ENCODE peak calls at places on chromosomes 7 and 10, in seven cellular contexts. One of them, this sample, is unnamed.
A peak's percentile ranks its signal among the peaks of the same experiment; 100 is the strongest.

GRCh38 chr10:62790019-62790555 is 14.4 kb upstream of the ADO start:
- DNase-seq in skeletal muscle cell: no peak
- DNase-seq in HT1080: no peak
- DNase-seq in GF-D8: no peak
- DNase-seq in OCI-M1: no peak
- DNase-seq in HCT116: no peak
- DNase-seq in GM23248: no peak
- DNase-seq in this sample: no peak

GRCh38 chr7:232571-233455 is 40.4 kb downstream of the FAM20C start:
- DNase-seq in skeletal muscle cell: no peak
- DNase-seq in HT1080: no peak
- DNase-seq in GF-D8: no peak
- DNase-seq in OCI-M1: no peak
- DNase-seq in HCT116: no peak
- DNase-seq in GM23248: peak; percentile 93
- DNase-seq in this sample: no peak

GRCh38 chr10:113329121-113329596 is 223.7 kb upstream of the HABP2 start:
- DNase-seq in skeletal muscle cell: peak; percentile 70
- DNase-seq in HT1080: peak; percentile 38
- DNase-seq in GF-D8: no peak
- DNase-seq in OCI-M1: no peak
- DNase-seq in HCT116: no peak
- DNase-seq in GM23248: peak; percentile 96
- DNase-seq in this sample: no peak

GRCh38 chr7:158904599-158904998 is 48.2 kb downstream of the DYNC2I1 start:
- DNase-seq in skeletal muscle cell: no peak
- DNase-seq in HT1080: no peak
- DNase-seq in GF-D8: no peak
- DNase-seq in OCI-M1: no peak
- DNase-seq in HCT116: no peak
- DNase-seq in GM23248: no peak
- DNase-seq in this sample: no peak

GRCh38 chr7:20777377-20778062 is 9.2 kb downstream of the SP8 start:
- DNase-seq in skeletal muscle cell: no peak
- DNase-seq in HT1080: no peak
- DNase-seq in GF-D8: no peak
- DNase-seq in OCI-M1: no peak
- DNase-seq in HCT116: no peak
- DNase-seq in GM23248: no peak
- DNase-seq in this sample: no peak

GRCh38 chr10:67697646-67698245 is 1.8 kb upstream of the CTNNA3 start:
- DNase-seq in skeletal muscle cell: peak; percentile 27
- DNase-seq in HT1080: peak; percentile 25
- DNase-seq in GF-D8: peak; percentile 21
- DNase-seq in OCI-M1: peak; percentile 77
- DNase-seq in HCT116: peak; percentile 41
- DNase-seq in GM23248: peak; percentile 66
- DNase-seq in this sample: peak; percentile 60

GRCh38 chr7:98869374-98870070 is at the start of gene TMEM130:
- DNase-seq in skeletal muscle cell: no peak
- DNase-seq in HT1080: no peak
- DNase-seq in GF-D8: no peak
- DNase-seq in OCI-M1: no peak
- DNase-seq in HCT116: no peak
- DNase-seq in GM23248: peak; percentile 40
- DNase-seq in this sample: no peak

GRCh38 chr7:101913247-101913721 is 95.9 kb downstream of the CUX1 start:
- DNase-seq in skeletal muscle cell: no peak
- DNase-seq in HT1080: no peak
- DNase-seq in GF-D8: no peak
- DNase-seq in OCI-M1: no peak
- DNase-seq in HCT116: no peak
- DNase-seq in GM23248: no peak
- DNase-seq in this sample: no peak

GRCh38 chr10:11689945-11690736 is 52.0 kb upstream of the ECHDC3 start:
- DNase-seq in skeletal muscle cell: no peak
- DNase-seq in HT1080: no peak
- DNase-seq in GF-D8: no peak
- DNase-seq in OCI-M1: no peak
- DNase-seq in HCT116: no peak
- DNase-seq in GM23248: no peak
- DNase-seq in this sample: no peak

GRCh38 chr10:107618461-107619093 is 454.1 kb upstream of the SORCS1 start:
- DNase-seq in skeletal muscle cell: no peak
- DNase-seq in HT1080: no peak
- DNase-seq in GF-D8: no peak
- DNase-seq in OCI-M1: no peak
- DNase-seq in HCT116: no peak
- DNase-seq in GM23248: peak; percentile 62
- DNase-seq in this sample: no peak

GRCh38 chr7:142637240-142637639 is 112.0 kb upstream of the PRSS1 start:
- DNase-seq in skeletal muscle cell: no peak
- DNase-seq in HT1080: no peak
- DNase-seq in GF-D8: no peak
- DNase-seq in OCI-M1: no peak
- DNase-seq in HCT116: no peak
- DNase-seq in GM23248: no peak
- DNase-seq in this sample: no peak

GRCh38 chr7:1741751-1742554 is 71.9 kb downstream of the ELFN1 start:
- DNase-seq in skeletal muscle cell: no peak
- DNase-seq in HT1080: no peak
- DNase-seq in GF-D8: peak; percentile 49
- DNase-seq in OCI-M1: peak; percentile 58
- DNase-seq in HCT116: peak; percentile 66
- DNase-seq in GM23248: no peak
- DNase-seq in this sample: peak; percentile 82

GRCh38 chr7:105975770-105976428 is 12.8 kb downstream of the CDHR3 start:
- DNase-seq in skeletal muscle cell: no peak
- DNase-seq in HT1080: peak; percentile 54
- DNase-seq in GF-D8: no peak
- DNase-seq in OCI-M1: no peak
- DNase-seq in HCT116: no peak
- DNase-seq in GM23248: peak; percentile 50
- DNase-seq in this sample: no peak

GRCh38 chr10:33719005-33719703 is 384.7 kb upstream of the NRP1 start:
- DNase-seq in skeletal muscle cell: no peak
- DNase-seq in HT1080: no peak
- DNase-seq in GF-D8: no peak
- DNase-seq in OCI-M1: no peak
- DNase-seq in HCT116: no peak
- DNase-seq in GM23248: no peak
- DNase-seq in this sample: no peak

GRCh38 chr10:30433286-30433778 is 652 bp upstream of the MAP3K8 start:
- DNase-seq in skeletal muscle cell: no peak
- DNase-seq in HT1080: peak; percentile 37
- DNase-seq in GF-D8: peak; percentile 63
- DNase-seq in OCI-M1: peak; percentile 82
- DNase-seq in HCT116: peak; percentile 64
- DNase-seq in GM23248: peak; percentile 88
- DNase-seq in this sample: peak; percentile 23

GRCh38 chr10:121088524-121088923 is 237.4 kb downstream of the WDR11 start:
- DNase-seq in skeletal muscle cell: no peak
- DNase-seq in HT1080: peak; percentile 16
- DNase-seq in GF-D8: no peak
- DNase-seq in OCI-M1: peak; percentile 3
- DNase-seq in HCT116: no peak
- DNase-seq in GM23248: peak; percentile 6
- DNase-seq in this sample: no peak

GRCh38 chr10:29635711-29636144 is 957 bp upstream of the SVIL start:
- DNase-seq in skeletal muscle cell: no peak
- DNase-seq in HT1080: no peak
- DNase-seq in GF-D8: no peak
- DNase-seq in OCI-M1: no peak
- DNase-seq in HCT116: no peak
- DNase-seq in GM23248: no peak
- DNase-seq in this sample: no peak

GRCh38 chr7:36670585-36671431 is 53.5 kb downstream of the AOAH start:
- DNase-seq in skeletal muscle cell: no peak
- DNase-seq in HT1080: peak; percentile 58
- DNase-seq in GF-D8: peak; percentile 16
- DNase-seq in OCI-M1: peak; percentile 84
- DNase-seq in HCT116: peak; percentile 60
- DNase-seq in GM23248: peak; percentile 69
- DNase-seq in this sample: peak; percentile 65

GRCh38 chr10:22682237-22683192 is 31.9 kb downstream of the PIP4K2A start:
- DNase-seq in skeletal muscle cell: peak; percentile 41
- DNase-seq in HT1080: peak; percentile 91
- DNase-seq in GF-D8: peak; percentile 40
- DNase-seq in OCI-M1: peak; percentile 73
- DNase-seq in HCT116: peak; percentile 15
- DNase-seq in GM23248: peak; percentile 62
- DNase-seq in this sample: no peak

GRCh38 chr7:82511542-82511941 is 68.0 kb upstream of the CACNA2D1 start:
- DNase-seq in skeletal muscle cell: no peak
- DNase-seq in HT1080: no peak
- DNase-seq in GF-D8: no peak
- DNase-seq in OCI-M1: no peak
- DNase-seq in HCT116: no peak
- DNase-seq in GM23248: no peak
- DNase-seq in this sample: no peak

GRCh38 chr10:48939790-48940325 is at the start of gene LRRC18:
- DNase-seq in skeletal muscle cell: no peak
- DNase-seq in HT1080: no peak
- DNase-seq in GF-D8: no peak
- DNase-seq in OCI-M1: no peak
- DNase-seq in HCT116: no peak
- DNase-seq in GM23248: no peak
- DNase-seq in this sample: no peak

GRCh38 chr7:74094224-74095095 is 10.9 kb downstream of the LIMK1 start:
- DNase-seq in skeletal muscle cell: peak; percentile 81
- DNase-seq in HT1080: peak; percentile 97
- DNase-seq in GF-D8: peak; percentile 50
- DNase-seq in OCI-M1: peak; percentile 92
- DNase-seq in HCT116: peak; percentile 51
- DNase-seq in GM23248: peak; percentile 99
- DNase-seq in this sample: peak; percentile 80

GRCh38 chr10:132856869-132857524 is 71.0 kb upstream of the NKX6-2 start:
- DNase-seq in skeletal muscle cell: no peak
- DNase-seq in HT1080: no peak
- DNase-seq in GF-D8: no peak
- DNase-seq in OCI-M1: no peak
- DNase-seq in HCT116: no peak
- DNase-seq in GM23248: no peak
- DNase-seq in this sample: no peak

GRCh38 chr10:132850246-132850645 is 64.3 kb upstream of the NKX6-2 start:
- DNase-seq in skeletal muscle cell: no peak
- DNase-seq in HT1080: no peak
- DNase-seq in GF-D8: no peak
- DNase-seq in OCI-M1: no peak
- DNase-seq in HCT116: no peak
- DNase-seq in GM23248: no peak
- DNase-seq in this sample: no peak

GRCh38 chr7:100483101-100483727 is 513 bp upstream of the NYAP1 start:
- DNase-seq in skeletal muscle cell: no peak
- DNase-seq in HT1080: peak; percentile 44
- DNase-seq in GF-D8: no peak
- DNase-seq in OCI-M1: peak; percentile 91
- DNase-seq in HCT116: no peak
- DNase-seq in GM23248: peak; percentile 70
- DNase-seq in this sample: peak; percentile 95